ENCODE peak calls at places on chromosomes 13 and 19, in nine cellular contexts. Z is progenitor cell of endocrine pancreas; J is stimulated activated CD8-positive, alpha-beta memory T cell treated with anti-CD3 and anti-CD28 coated beads, Interleukin-4, amount 100 ng/mL, for 4 hours; O is hypothalamus; D is stimulated activated CD4-positive, alpha-beta T cell treated with anti-CD3 and anti-CD28 coated beads, Interleukin-4, amount 100 ng/mL, for 1 hour; M is uterus; P is activated CD4-positive, CD25-positive, alpha-beta regulatory T cell treated with anti-CD3 and anti-CD28 coated beads, Interleukin-2, amount 50 U/mL, for 72 hours; Y is anterior cingulate cortex; X is AG09319. U is an unnamed sample.

GRCh38 chr19:45471866-45472556 is 4.2 kb downstream of the FOSB start:
- DNase-seq in Z (no peak), P (no peak), Y (no peak), J (no peak), M (no peak), D (no peak), X (peak), O (no peak), U (no peak)

GRCh38 chr19:48943081-48943480 is 9.6 kb downstream of the DHDH start:
- DNase-seq in X (no peak), J (no peak), O (no peak), Y (no peak), P (no peak), D (no peak), M (no peak), Z (no peak), U (no peak)

GRCh38 chr19:40610396-40611064 is 9.4 kb downstream of the LTBP4 start:
- DNase-seq in J (no peak), M (no peak), P (peak), X (no peak), D (peak), Y (no peak), O (no peak), Z (no peak), U (no peak)

GRCh38 chr19:44722131-44723121 is 23.5 kb downstream of the CEACAM16 start:
- DNase-seq in J (no peak), Z (no peak), P (no peak), O (no peak), Y (no peak), M (no peak), X (no peak), D (no peak), U (no peak)

GRCh38 chr19:38433268-38433733 is at the start of gene RYR1:
- DNase-seq in Z (no peak), D (peak), O (peak), J (no peak), Y (peak), M (no peak), X (no peak), P (peak), U (peak)

GRCh38 chr13:112759053-112759452 is 69.2 kb downstream of the ATP11A start:
- DNase-seq in J (no peak), D (no peak), X (no peak), M (no peak), P (no peak), Y (no peak), O (no peak), Z (no peak), U (no peak)

GRCh38 chr19:802497-802887 is 5.2 kb downstream of the PTBP1 start:
- DNase-seq in Y (no peak), M (no peak), X (no peak), P (no peak), J (no peak), Z (no peak), O (no peak), D (no peak), U (no peak)

GRCh38 chr19:7645159-7645558 is 8.2 kb downstream of the STXBP2 start:
- DNase-seq in P (no peak), J (no peak), Z (no peak), O (no peak), X (no peak), Y (no peak), M (no peak), D (no peak), U (no peak)

GRCh38 chr19:49210108-49210900 is 52.7 kb downstream of the TRPM4 start:
- DNase-seq in O (no peak), Y (no peak), X (no peak), P (peak), D (peak), Z (peak), M (peak), J (no peak), U (peak)

GRCh38 chr13:105838231-105838630 is 697.2 kb downstream of the EFNB2 start:
- DNase-seq in M (no peak), J (no peak), Z (no peak), O (no peak), Y (no peak), D (no peak), X (no peak), P (no peak), U (no peak)

GRCh38 chr13:44906758-44907157 is 82.5 kb downstream of the NUFIP1 start:
- DNase-seq in M (peak), J (no peak), D (no peak), X (peak), P (no peak), Y (peak), Z (no peak), O (peak), U (no peak)

GRCh38 chr19:920051-920857 is 3.1 kb downstream of the KISS1R start:
- DNase-seq in J (no peak), X (no peak), M (no peak), P (peak), Y (no peak), O (no peak), D (peak), Z (no peak), U (peak)

GRCh38 chr19:58397533-58398037 is 2.1 kb downstream of the RNF225 start:
- DNase-seq in Z (no peak), O (no peak), Y (no peak), D (no peak), J (no peak), X (no peak), P (no peak), M (no peak), U (no peak)

U was measured in activated B cell treated with CpG ODN at 0.5 μM for 24 hours.